ENCODE peak calls at places on chromosomes 12 and 14, in seven cellular contexts. S is fibroblast of the conjunctiva; P is H7; E is astrocyte of the spinal cord; K is fibroblast of mammary gland; O is CD8-positive, alpha-beta memory T cell; G is GM18507. Q is an unnamed sample.
A peak's percentile ranks its signal among the peaks of the same experiment; 100 is the strongest.

GRCh38 chr12:113040722-113041168 is 15.8 kb upstream of the DTX1 start:
- DNase-seq in S (peak; percentile 64), P (no peak), E (peak; percentile 66), K (peak; percentile 94), O (no peak), G (no peak), Q (no peak)

GRCh38 chr12:74849801-74850200 is 312.2 kb downstream of the ATXN7L3B start:
- DNase-seq in S (no peak), P (no peak), E (no peak), K (peak; percentile 0), O (no peak), G (no peak), Q (no peak)

GRCh38 chr12:98998697-98999299 is 353.7 kb downstream of the APAF1 start:
- DNase-seq in S (peak; percentile 20), P (peak; percentile 27), E (peak; percentile 50), K (peak; percentile 53), O (no peak), G (peak; percentile 20), Q (no peak)

GRCh38 chr12:109192358-109192757 is 76.0 kb downstream of the ACACB start:
- DNase-seq in S (no peak), P (no peak), E (peak; percentile 18), K (peak; percentile 65), O (no peak), G (no peak), Q (no peak)

GRCh38 chr12:39435531-39435930 is 7.4 kb downstream of the KIF21A start:
- DNase-seq in S (no peak), P (no peak), E (no peak), K (no peak), O (no peak), G (no peak), Q (no peak)

GRCh38 chr12:49187184-49187583 is 1.7 kb downstream of the TUBA1A start:
- DNase-seq in S (peak; percentile 57), P (no peak), E (peak; percentile 70), K (peak; percentile 68), O (peak; percentile 19), G (no peak), Q (no peak)

GRCh38 chr14:32710351-32711102 is 228.2 kb upstream of the NPAS3 start:
- DNase-seq in S (no peak), P (no peak), E (peak; percentile 38), K (peak; percentile 35), O (no peak), G (no peak), Q (no peak)

GRCh38 chr12:92602476-92602875 is 100.3 kb upstream of the PLEKHG7 start:
- DNase-seq in S (peak; percentile 51), P (no peak), E (peak; percentile 84), K (peak; percentile 92), O (no peak), G (no peak), Q (no peak)

GRCh38 chr12:98296462-98297079 is 218.8 kb upstream of the TMPO start:
- DNase-seq in S (no peak), P (peak; percentile 21), E (no peak), K (no peak), O (no peak), G (no peak), Q (no peak)

GRCh38 chr12:59645242-59645641 is 49.4 kb downstream of the SLC16A7 start:
- DNase-seq in S (no peak), P (no peak), E (no peak), K (no peak), O (no peak), G (no peak), Q (no peak)

GRCh38 chr14:23569443-23570151 is 2.0 kb upstream of the AP1G2 start:
- DNase-seq in S (no peak), P (peak; percentile 89), E (no peak), K (no peak), O (no peak), G (no peak), Q (no peak)

GRCh38 chr12:75437564-75437963 is 43.0 kb upstream of the GLIPR1 start:
- DNase-seq in S (no peak), P (no peak), E (peak; percentile 40), K (peak; percentile 54), O (no peak), G (no peak), Q (no peak)

GRCh38 chr12:131105736-131106356 is 152.1 kb downstream of the ADGRD1 start:
- DNase-seq in S (no peak), P (no peak), E (no peak), K (no peak), O (peak; percentile 54), G (no peak), Q (no peak)

GRCh38 chr14:91681116-91681515 is 50.8 kb downstream of the CATSPERB start:
- DNase-seq in S (no peak), P (no peak), E (no peak), K (no peak), O (no peak), G (no peak), Q (no peak)

GRCh38 chr12:26822051-26822450 is 10.9 kb downstream of the ITPR2 start:
- DNase-seq in S (no peak), P (no peak), E (no peak), K (no peak), O (no peak), G (no peak), Q (no peak)

GRCh38 chr14:95300002-95300696 is 19.6 kb downstream of the CLMN start:
- DNase-seq in S (no peak), P (no peak), E (no peak), K (no peak), O (no peak), G (no peak), Q (no peak)

GRCh38 chr12:3135522-3136461 is 58.6 kb downstream of the TSPAN9 start:
- DNase-seq in S (peak; percentile 68), P (peak; percentile 94), E (peak; percentile 76), K (peak; percentile 83), O (peak; percentile 43), G (peak; percentile 50), Q (no peak)

GRCh38 chr14:89444044-89444443 is 27.0 kb upstream of the FOXN3 start:
- DNase-seq in S (no peak), P (no peak), E (peak; percentile 17), K (no peak), O (no peak), G (no peak), Q (no peak)

GRCh38 chr14:103699901-103700752 is 15.1 kb downstream of the XRCC3 start:
- DNase-seq in S (no peak), P (no peak), E (no peak), K (no peak), O (no peak), G (no peak), Q (no peak)

GRCh38 chr14:104930526-104931322 is 6.0 kb downstream of the PLD4 start:
- DNase-seq in S (no peak), P (no peak), E (no peak), K (no peak), O (no peak), G (no peak), Q (no peak)

GRCh38 chr14:62179367-62180018 is 417.3 kb downstream of the SNAPC1 start:
- DNase-seq in S (peak; percentile 83), P (no peak), E (peak; percentile 82), K (peak; percentile 91), O (no peak), G (no peak), Q (no peak)